ENCODE peak calls at places on chromosome 3, in nine cellular contexts. Y, Z, F, B, O, V, I, N and X are unnamed samples.

GRCh38 chr3:169764164-169764452 is 752 bp downstream of the TERC start:
- DNase-seq in Y (no peak), Z (no peak), F (peak; percentile 42), B (no peak), O (no peak), V (peak; percentile 68), I (peak; percentile 75), N (no peak), X (no peak)

GRCh38 chr3:183698318-183698731 is 728 bp downstream of the YEATS2 start:
- DNase-seq in Y (peak; percentile 35), Z (peak; percentile 30), F (peak; percentile 46), B (peak; percentile 40), O (peak; percentile 70), V (peak; percentile 38), I (peak; percentile 46), N (no peak), X (no peak)

GRCh38 chr3:24829632-24830229 is 335.1 kb upstream of the THRB start:
- DNase-seq in Y (peak; percentile 9), Z (no peak), F (no peak), B (peak; percentile 28), O (no peak), V (no peak), I (no peak), N (no peak), X (no peak)

GRCh38 chr3:119635719-119636118 is 24.7 kb downstream of the POPDC2 start:
- DNase-seq in Y (no peak), Z (no peak), F (no peak), B (no peak), O (no peak), V (no peak), I (no peak), N (no peak), X (no peak)

GRCh38 chr3:40718681-40719080 is 193.9 kb downstream of the ZNF621 start:
- DNase-seq in Y (no peak), Z (no peak), F (no peak), B (no peak), O (no peak), V (peak; percentile 69), I (peak; percentile 54), N (no peak), X (no peak)

GRCh38 chr3:172595648-172596393 is 72.6 kb upstream of the TNFSF10 start:
- DNase-seq in Y (peak; percentile 71), Z (peak; percentile 77), F (peak; percentile 15), B (no peak), O (no peak), V (peak; percentile 71), I (peak; percentile 76), N (peak; percentile 71), X (no peak)

GRCh38 chr3:120506828-120507774 is 56.3 kb upstream of the FSTL1 start:
- DNase-seq in Y (peak; percentile 61), Z (peak; percentile 84), F (peak; percentile 55), B (peak; percentile 35), O (peak; percentile 68), V (peak; percentile 11), I (peak; percentile 10), N (no peak), X (no peak)

GRCh38 chr3:35562141-35562540 is 77.2 kb upstream of the ARPP21 start:
- DNase-seq in Y (no peak), Z (no peak), F (no peak), B (no peak), O (no peak), V (no peak), I (no peak), N (no peak), X (no peak)

GRCh38 chr3:119616056-119616455 is 18.4 kb downstream of the PLA1A start:
- DNase-seq in Y (no peak), Z (no peak), F (no peak), B (no peak), O (no peak), V (no peak), I (no peak), N (no peak), X (no peak)

GRCh38 chr3:105598047-105598796 is 231.5 kb downstream of the ALCAM start:
- DNase-seq in Y (peak; percentile 91), Z (peak; percentile 97), F (peak; percentile 94), B (no peak), O (no peak), V (no peak), I (no peak), N (peak; percentile 67), X (no peak)

GRCh38 chr3:190345027-190345821 is 23.0 kb upstream of the CLDN1 start:
- DNase-seq in Y (peak; percentile 86), Z (peak; percentile 95), F (peak; percentile 87), B (no peak), O (no peak), V (no peak), I (no peak), N (peak; percentile 100), X (peak; percentile 62)

GRCh38 chr3:68162644-68163043 is 508.2 kb upstream of the SUCLG2 start:
- DNase-seq in Y (no peak), Z (no peak), F (no peak), B (no peak), O (no peak), V (no peak), I (no peak), N (no peak), X (no peak)

GRCh38 chr3:24963762-24964625 is 464.1 kb upstream of the RARB start:
- DNase-seq in Y (peak; percentile 58), Z (peak; percentile 48), F (peak; percentile 8), B (peak; percentile 15), O (no peak), V (no peak), I (no peak), N (no peak), X (no peak)

GRCh38 chr3:134885877-134886621 is 91.0 kb downstream of the EPHB1 start:
- DNase-seq in Y (peak; percentile 9), Z (peak; percentile 8), F (peak; percentile 53), B (no peak), O (no peak), V (peak; percentile 35), I (no peak), N (peak; percentile 80), X (no peak)
- TF ChIP-seq CTCF in Y (no peak), Z (peak; percentile 21), F (peak; percentile 60), B (no peak), O (no peak), V (peak; percentile 7), I (peak; percentile 6), N (peak; percentile 70), X (no peak)

DNA sequence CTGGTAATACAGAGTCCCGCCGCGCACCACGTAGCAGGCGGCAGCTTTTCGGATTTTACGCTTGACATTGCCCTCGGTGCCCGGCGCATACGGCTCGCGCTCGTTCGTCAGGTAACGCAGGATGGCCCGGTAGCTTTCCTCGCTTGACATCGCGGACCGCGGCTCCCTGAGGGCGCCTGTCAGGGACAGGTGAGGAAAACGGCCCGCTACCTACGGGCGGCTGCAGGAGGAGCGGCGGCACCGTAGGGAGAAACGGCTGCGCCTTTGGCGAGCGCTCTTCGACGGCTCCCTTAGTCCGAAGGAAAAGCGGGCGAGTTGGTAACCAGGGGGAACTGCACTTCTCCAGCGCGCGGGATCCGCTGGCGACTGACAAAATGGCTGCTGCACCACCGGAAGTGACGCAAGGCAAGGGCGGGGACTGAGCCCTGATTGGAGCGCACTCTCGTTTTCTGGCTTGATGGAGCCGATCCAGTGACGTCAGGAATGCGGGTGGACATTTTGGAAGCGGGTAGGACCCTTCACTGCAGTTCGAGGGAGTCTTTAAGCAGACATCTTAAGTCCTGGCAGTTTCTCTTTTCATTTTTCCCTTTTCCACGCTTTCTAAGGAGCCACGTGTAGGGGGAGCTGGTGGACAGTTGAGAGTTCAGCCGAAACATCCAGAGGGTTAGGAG is at the start of gene ZBTB11:
- DNase-seq in Y (peak; percentile 100), Z (peak; percentile 100), F (peak; percentile 100), B (peak; percentile 97), O (peak; percentile 100), V (peak; percentile 96), I (peak; percentile 96), N (peak; percentile 98), X (peak; percentile 98)
- TF ChIP-seq CTCF in Y (peak; percentile 67), Z (peak; percentile 71), F (peak; percentile 68), B (peak; percentile 18), O (peak; percentile 26), V (peak; percentile 43), I (no peak), N (peak; percentile 67), X (peak; percentile 76)

DNA sequence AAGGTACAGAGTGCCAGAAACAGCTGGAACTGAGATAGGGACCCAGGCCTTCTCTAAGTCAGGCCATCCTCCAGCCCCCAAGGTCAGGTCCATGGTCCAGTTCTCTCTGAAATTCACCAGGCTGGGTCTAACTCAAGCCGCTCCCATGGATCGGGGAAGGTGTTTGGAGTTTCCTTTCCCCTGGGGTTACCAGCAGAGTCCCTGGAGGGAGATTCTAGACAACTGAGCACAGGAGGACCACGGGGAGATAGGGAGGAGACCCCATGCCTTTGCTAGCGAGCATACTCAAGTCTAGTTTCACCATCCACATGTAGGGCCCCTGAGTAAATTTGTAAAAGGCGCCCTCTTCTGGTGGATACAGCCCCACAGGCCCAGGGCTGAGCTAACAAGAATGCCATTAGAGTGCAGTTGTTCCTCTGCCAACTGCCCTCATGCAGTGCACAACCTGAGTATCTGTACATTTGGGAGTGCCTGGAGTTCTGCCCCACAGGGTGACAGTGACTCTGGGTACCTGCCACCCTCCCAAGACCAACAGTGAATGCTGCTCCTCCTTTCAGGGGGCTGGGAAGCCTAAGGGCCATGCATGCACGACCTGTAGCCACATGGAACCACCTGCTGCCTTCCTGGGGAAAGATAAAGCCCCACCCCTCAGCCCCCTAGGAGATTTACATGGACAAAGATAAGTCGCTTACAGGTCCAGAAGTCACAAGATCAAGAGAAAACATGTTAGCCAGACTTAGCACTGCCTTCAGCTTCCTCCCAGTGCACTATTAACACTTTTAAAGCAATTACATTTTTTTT is 89.0 kb downstream of the IQSEC1 start:
- DNase-seq in Y (peak; percentile 69), Z (peak; percentile 75), F (peak; percentile 66), B (peak; percentile 73), O (no peak), V (peak; percentile 73), I (peak; percentile 79), N (no peak), X (no peak)
- TF ChIP-seq CTCF in Y (peak; percentile 89), Z (peak; percentile 88), F (peak; percentile 88), B (peak; percentile 58), O (peak; percentile 61), V (peak; percentile 65), I (peak; percentile 66), N (peak; percentile 85), X (peak; percentile 65)

GRCh38 chr3:98799479-98799878 is 36.3 kb downstream of the ST3GAL6 start:
- DNase-seq in Y (no peak), Z (no peak), F (no peak), B (no peak), O (no peak), V (no peak), I (no peak), N (no peak), X (no peak)

GRCh38 chr3:98798820-98799219 is 35.7 kb downstream of the ST3GAL6 start:
- DNase-seq in Y (no peak), Z (no peak), F (no peak), B (no peak), O (no peak), V (no peak), I (no peak), N (no peak), X (no peak)

GRCh38 chr3:98800401-98800800 is 37.3 kb downstream of the ST3GAL6 start:
- DNase-seq in Y (no peak), Z (no peak), F (no peak), B (no peak), O (no peak), V (no peak), I (no peak), N (no peak), X (no peak)

GRCh38 chr3:98797905-98798304 is 34.8 kb downstream of the ST3GAL6 start:
- DNase-seq in Y (no peak), Z (no peak), F (no peak), B (no peak), O (no peak), V (no peak), I (no peak), N (no peak), X (no peak)

GRCh38 chr3:98801042-98801747 is 38.1 kb downstream of the ST3GAL6 start:
- DNase-seq in Y (no peak), Z (no peak), F (no peak), B (no peak), O (no peak), V (no peak), I (no peak), N (no peak), X (no peak)
- TF ChIP-seq CTCF in Y (peak; percentile 33), Z (peak; percentile 53), F (peak; percentile 47), B (no peak), O (no peak), V (no peak), I (no peak), N (peak; percentile 47), X (peak; percentile 11)